ENCODE peak calls at places on chromosome 9, in five cellular contexts. E is A549, G is fibroblast of lung, P is B cell, A is astrocyte of the spinal cord. I is an unnamed sample.

GRCh38 chr9:22107202-22107601 is 98.1 kb upstream of the CDKN2B start:
- DNase-seq in E (no peak), G (peak; percentile 90), P (no peak), A (peak; percentile 94), I (no peak)

GRCh38 chr9:132885691-132886357 is 7.1 kb downstream of the SPACA9 start:
- DNase-seq in E (no peak), G (no peak), P (no peak), A (no peak), I (no peak)

GRCh38 chr9:105413486-105414068 is 34.3 kb upstream of the FSD1L start:
- DNase-seq in E (peak; percentile 29), G (peak; percentile 31), P (no peak), A (peak; percentile 44), I (no peak)

GRCh38 chr9:116941266-116941665 is 254.2 kb downstream of the TRIM32 start:
- DNase-seq in E (no peak), G (no peak), P (no peak), A (no peak), I (no peak)

GRCh38 chr9:93200449-93200742 is 16.5 kb downstream of the WNK2 start:
- DNase-seq in E (no peak), G (no peak), P (no peak), A (no peak), I (no peak)

GRCh38 chr9:35548571-35548970 is 56.5 kb upstream of the TESK1 start:
- DNase-seq in E (no peak), G (no peak), P (no peak), A (no peak), I (no peak)

GRCh38 chr9:1916676-1917075 is 98.5 kb upstream of the SMARCA2 start:
- DNase-seq in E (no peak), G (no peak), P (no peak), A (no peak), I (no peak)

GRCh38 chr9:15714746-15715145 is 161.9 kb downstream of the CCDC171 start:
- DNase-seq in E (no peak), G (no peak), P (no peak), A (no peak), I (no peak)

GRCh38 chr9:137813651-137814415 is 63.7 kb upstream of the CACNA1B start:
- DNase-seq in E (no peak), G (no peak), P (peak; percentile 34), A (no peak), I (no peak)

GRCh38 chr9:112176410-112177010 is 1.4 kb upstream of the SUSD1 start:
- DNase-seq in E (no peak), G (no peak), P (no peak), A (no peak), I (no peak)

GRCh38 chr9:115328228-115328627 is 210.3 kb upstream of the TNC start:
- DNase-seq in E (no peak), G (peak; percentile 94), P (no peak), A (peak; percentile 76), I (peak; percentile 8)

GRCh38 chr9:83665576-83666200 is 42.1 kb downstream of the UBQLN1 start:
- DNase-seq in E (no peak), G (no peak), P (no peak), A (no peak), I (no peak)

GRCh38 chr9:134781895-134782294 is 98.7 kb upstream of the FCN2 start:
- DNase-seq in E (no peak), G (no peak), P (no peak), A (no peak), I (peak; percentile 54)

GRCh38 chr9:104787306-104788015 is 23.5 kb downstream of the NIPSNAP3B start:
- DNase-seq in E (no peak), G (no peak), P (no peak), A (no peak), I (no peak)

GRCh38 chr9:121765021-121765950 is 113.9 kb downstream of the DAB2IP start:
- DNase-seq in E (no peak), G (peak; percentile 60), P (no peak), A (peak; percentile 54), I (no peak)

GRCh38 chr9:2493106-2493505 is 128.5 kb upstream of the VLDLR start:
- DNase-seq in E (no peak), G (peak; percentile 34), P (no peak), A (no peak), I (no peak)

GRCh38 chr9:4620046-4620765 is 41.9 kb upstream of the PLPP6 start:
- DNase-seq in E (no peak), G (no peak), P (no peak), A (no peak), I (no peak)

GRCh38 chr9:22052376-22052945 is 43.4 kb upstream of the CDKN2B start:
- DNase-seq in E (no peak), G (peak; percentile 100), P (no peak), A (peak; percentile 99), I (no peak)

GRCh38 chr9:72132052-72132451 is 17.2 kb upstream of the GDA start:
- DNase-seq in E (no peak), G (no peak), P (no peak), A (no peak), I (no peak)

DNA sequence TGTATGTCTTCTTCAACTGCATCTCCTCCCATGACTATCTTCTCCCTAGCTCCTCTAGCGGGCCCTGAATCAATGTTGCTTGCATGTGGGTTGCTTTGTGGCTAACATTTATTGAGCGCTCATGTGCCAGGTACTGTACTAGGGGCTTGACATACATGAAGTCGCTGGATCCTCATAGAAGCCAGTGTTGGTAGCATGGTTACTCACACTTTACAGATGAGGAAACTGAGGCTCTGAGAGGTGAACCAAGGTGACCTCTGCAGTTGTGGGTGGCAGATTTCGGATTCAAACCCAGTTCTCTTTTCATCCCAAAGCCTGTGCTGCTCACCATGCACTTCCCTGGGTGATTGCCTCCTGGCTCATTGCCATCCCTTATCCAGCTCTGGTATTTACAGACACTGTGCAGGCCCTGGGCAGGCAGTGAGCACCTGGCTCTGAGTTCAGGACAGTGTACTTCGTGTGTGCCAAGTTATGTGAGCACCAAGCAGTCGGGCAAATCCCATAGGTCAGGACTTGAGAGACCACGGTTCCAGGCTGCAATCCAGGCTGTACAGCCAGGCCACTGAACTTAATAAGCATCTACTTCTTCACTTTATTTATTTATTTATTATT is 1.3 kb downstream of the LRSAM1 start:
- DNase-seq in E (no peak), G (peak; percentile 45), P (no peak), A (peak; percentile 8), I (no peak)
- TF ChIP-seq CTCF in E (no peak), G (no peak), P (no peak), A (no peak), I (no peak)

GRCh38 chr9:69815313-69815712 is 5.3 kb upstream of the CFAP95 start:
- DNase-seq in E (no peak), G (no peak), P (no peak), A (no peak), I (no peak)
- TF ChIP-seq CTCF in E (no peak), G (no peak), P (no peak), A (no peak), I (no peak)

GRCh38 chr9:8492034-8492433 is 692.5 kb upstream of the DMAC1 start:
- DNase-seq in E (no peak), G (no peak), P (no peak), A (no peak), I (no peak)

GRCh38 chr9:8484563-8484962 is 685.0 kb upstream of the DMAC1 start:
- DNase-seq in E (no peak), G (no peak), P (no peak), A (no peak), I (no peak)

GRCh38 chr9:8489845-8490244 is 690.3 kb upstream of the DMAC1 start:
- DNase-seq in E (no peak), G (no peak), P (no peak), A (no peak), I (no peak)

DNA sequence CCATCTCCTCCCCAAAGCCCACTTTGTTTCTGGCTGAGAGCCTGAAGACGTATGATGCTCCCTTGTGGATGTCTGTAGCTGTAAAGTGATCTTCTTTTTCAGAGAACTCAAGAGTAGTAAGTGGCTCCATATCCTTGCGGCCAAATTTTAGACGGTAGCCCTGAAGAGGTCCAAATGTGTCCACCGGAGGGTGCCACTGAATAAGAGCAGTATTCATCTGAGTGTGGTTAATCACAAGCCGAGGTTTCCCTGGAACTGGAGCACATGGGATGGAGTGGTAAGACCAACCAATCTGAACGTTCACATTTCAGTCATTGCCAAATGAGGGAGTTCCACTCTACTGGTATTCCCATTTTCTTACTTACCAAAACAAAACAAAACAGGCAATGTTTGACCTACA is 686.5 kb upstream of the DMAC1 start:
- DNase-seq in E (no peak), G (peak; percentile 32), P (no peak), A (peak; percentile 18), I (peak; percentile 21)
- TF ChIP-seq CTCF in E (no peak), G (peak; percentile 54), P (no peak), A (peak; percentile 40), I (peak; percentile 33)

GRCh38 chr9:113274474-113275146 is 762 bp downstream of the CDC26 start:
- DNase-seq in E (peak; percentile 66), G (peak; percentile 43), P (peak; percentile 50), A (peak; percentile 67), I (peak; percentile 42)
- TF ChIP-seq CTCF in E (peak; percentile 83), G (peak; percentile 70), P (peak; percentile 93), A (peak; percentile 65), I (peak; percentile 79)

GRCh38 chr9:37523916-37524315 is 38.2 kb downstream of the POLR1E start:
- DNase-seq in E (no peak), G (no peak), P (no peak), A (no peak), I (no peak)

GRCh38 chr9:37522971-37523370 is 37.2 kb downstream of the POLR1E start:
- DNase-seq in E (no peak), G (no peak), P (no peak), A (no peak), I (no peak)

GRCh38 chr9:37529111-37529510 is 43.4 kb downstream of the POLR1E start:
- DNase-seq in E (no peak), G (peak; percentile 56), P (peak; percentile 61), A (peak; percentile 7), I (peak; percentile 17)

GRCh38 chr9:37531699-37532098 is 44.5 kb downstream of the FBXO10 start:
- DNase-seq in E (no peak), G (no peak), P (peak; percentile 38), A (no peak), I (no peak)

DNA sequence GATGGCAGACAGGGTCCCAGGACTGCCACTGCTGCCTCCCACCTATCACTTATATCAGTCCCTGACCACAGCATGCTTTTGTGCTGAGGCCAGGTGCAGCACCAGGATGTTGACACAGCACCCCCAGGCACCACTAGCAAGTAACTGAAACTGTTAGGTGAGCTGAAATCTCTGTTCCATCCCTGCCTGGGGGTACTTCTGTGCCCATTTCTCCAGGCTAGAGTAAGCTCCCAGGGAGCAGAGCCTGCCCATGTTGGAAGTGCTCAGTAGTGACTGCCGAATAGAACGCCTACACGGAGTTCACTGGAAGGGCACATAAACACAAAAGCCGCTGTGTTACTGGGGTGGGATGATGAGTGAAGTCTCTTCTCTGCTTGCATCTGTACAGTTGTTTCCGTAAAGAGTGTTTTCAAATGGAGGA is 42.9 kb downstream of the POLR1E start:
- DNase-seq in E (no peak), G (peak; percentile 56), P (no peak), A (peak; percentile 50), I (no peak)
- TF ChIP-seq CTCF in E (no peak), G (no peak), P (no peak), A (no peak), I (no peak)